ENCODE peak calls at places on chromosome 2, in eight cellular contexts. R, U, Z, C, E, Q, H and N are unnamed samples.

GRCh38 chr2:216436369-216436768 is 24.1 kb downstream of the SMARCAL1 start:
- DNase-seq in R (no peak), U (no peak), Z (no peak), C (no peak), E (no peak), Q (no peak), H (no peak), N (no peak)

GRCh38 chr2:235668782-235669181 is 174.9 kb downstream of the AGAP1 start:
- DNase-seq in R (no peak), U (no peak), Z (no peak), C (no peak), E (no peak), Q (no peak), H (no peak), N (no peak)

GRCh38 chr2:37020212-37020886 is 54.0 kb upstream of the STRN start:
- DNase-seq in R (peak), U (no peak), Z (no peak), C (no peak), E (peak), Q (peak), H (no peak), N (peak)

GRCh38 chr2:119699016-119699606 is 20.1 kb downstream of the TMEM177 start:
- DNase-seq in R (no peak), U (no peak), Z (no peak), C (no peak), E (peak), Q (no peak), H (no peak), N (no peak)

GRCh38 chr2:161415467-161416293 is 417 bp upstream of the TBR1 start:
- DNase-seq in R (no peak), U (no peak), Z (no peak), C (no peak), E (no peak), Q (no peak), H (no peak), N (no peak)

GRCh38 chr2:23754970-23755369 is 172.0 kb downstream of the ATAD2B start:
- DNase-seq in R (no peak), U (no peak), Z (no peak), C (no peak), E (no peak), Q (no peak), H (no peak), N (no peak)

GRCh38 chr2:88698498-88699233 is 7.2 kb downstream of the RPIA start:
- DNase-seq in R (no peak), U (no peak), Z (peak), C (no peak), E (no peak), Q (peak), H (no peak), N (no peak)

GRCh38 chr2:180907731-180908130 is 72.7 kb upstream of the UBE2E3 start:
- DNase-seq in R (no peak), U (no peak), Z (no peak), C (no peak), E (no peak), Q (no peak), H (no peak), N (peak)

DNA sequence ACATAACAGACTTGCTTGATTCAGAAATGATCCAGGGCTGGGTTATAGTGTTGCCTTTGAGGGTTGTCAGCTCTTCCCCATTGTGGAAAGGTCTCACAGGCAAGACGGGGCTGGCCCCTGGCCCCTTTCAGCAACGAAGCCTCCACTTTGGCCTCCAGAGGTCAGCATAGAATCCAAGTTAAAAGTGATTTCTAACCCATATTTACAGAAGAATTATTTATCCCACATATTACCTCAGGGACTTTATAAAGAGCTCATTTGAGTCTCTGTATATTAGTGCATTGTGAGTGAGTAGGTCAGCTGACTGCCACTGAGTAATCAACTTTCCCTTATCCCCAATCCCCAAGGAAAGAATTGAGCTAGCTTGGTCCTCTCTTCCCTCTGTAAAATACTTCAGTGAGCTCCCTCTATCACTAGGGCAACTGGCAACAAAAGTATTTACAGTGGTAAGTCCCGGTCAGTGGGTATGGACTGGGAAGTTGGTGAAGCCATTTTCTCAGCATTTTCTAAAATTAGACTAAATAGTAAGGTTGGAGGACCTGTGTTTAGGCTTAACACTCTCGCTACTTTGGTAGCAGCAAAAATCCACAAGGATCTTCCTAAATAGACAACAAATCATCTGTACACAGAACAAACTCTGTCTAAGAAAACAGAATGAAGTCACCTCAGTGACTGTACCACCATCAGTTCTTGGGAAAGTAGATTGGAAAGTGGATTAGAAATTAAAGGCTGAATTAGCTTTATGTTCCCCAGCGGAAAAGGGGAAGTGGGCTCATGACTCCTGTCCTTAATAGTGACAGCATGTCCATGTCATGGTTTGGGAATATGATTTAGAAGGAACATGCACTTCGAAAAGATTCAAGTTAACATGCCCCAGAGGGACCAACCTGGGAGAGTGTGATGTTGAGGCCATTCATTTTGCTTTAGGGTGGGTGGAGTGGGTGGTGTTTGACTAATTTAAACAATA is 171.0 kb upstream of the SIX3 start:
- DNase-seq in R (no peak), U (no peak), Z (no peak), C (no peak), E (no peak), Q (no peak), H (no peak), N (no peak)
- TF ChIP-seq CTCF in R (no peak), U (peak), Z (no peak), C (no peak), E (no peak), Q (no peak), H (no peak), N (peak)

DNA sequence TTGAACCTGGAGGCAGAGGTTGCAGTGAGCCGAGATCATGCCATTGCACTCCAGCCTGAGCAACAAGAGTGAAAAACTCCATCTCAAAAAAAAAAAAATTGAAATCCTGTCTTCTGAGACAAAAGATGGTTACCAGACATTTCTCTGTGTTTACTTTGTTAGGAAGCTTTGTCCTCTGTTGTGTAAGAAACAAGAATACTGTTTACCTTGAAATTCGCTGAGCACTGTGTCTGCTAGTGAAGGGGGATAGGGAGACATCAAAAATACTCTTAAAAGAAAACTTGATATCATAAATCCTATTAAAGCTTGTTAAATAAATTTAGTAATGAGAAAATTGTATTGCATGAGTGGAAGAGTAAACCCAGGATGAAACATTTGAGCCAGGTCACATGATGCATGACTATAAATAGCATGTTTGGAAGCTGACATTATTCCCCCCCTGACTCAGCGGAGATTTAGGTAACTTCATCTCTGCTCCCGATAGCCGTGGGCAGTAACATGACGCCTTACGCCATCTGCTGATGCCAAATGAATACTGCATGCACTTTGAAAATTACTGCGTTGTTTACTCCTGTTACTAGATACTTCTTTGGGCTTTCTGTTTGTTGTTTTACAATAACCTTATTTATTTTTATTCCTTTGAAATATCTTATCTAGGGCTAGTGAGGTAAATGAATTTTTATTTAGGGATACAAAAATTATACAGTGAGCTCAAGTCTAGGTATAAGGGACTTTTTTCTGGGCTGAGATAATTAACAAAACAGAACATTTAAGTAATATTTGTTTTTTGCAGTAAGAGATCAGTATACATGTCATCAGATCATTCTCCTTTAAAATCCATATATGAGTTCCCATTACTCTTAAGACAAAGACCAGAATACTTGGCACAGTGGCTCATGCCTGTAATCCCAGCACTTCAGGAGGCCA is 134.9 kb downstream of the MAP3K20 start:
- DNase-seq in R (peak), U (no peak), Z (peak), C (no peak), E (peak), Q (peak), H (peak), N (peak)
- TF ChIP-seq CTCF in R (peak), U (peak), Z (peak), C (peak), E (peak), Q (peak), H (peak), N (peak)

GRCh38 chr2:174248187-174248997 is at the start of gene OLA1:
- DNase-seq in R (peak), U (peak), Z (peak), C (peak), E (peak), Q (peak), H (peak), N (peak)
- TF ChIP-seq CTCF in R (no peak), U (no peak), Z (no peak), C (no peak), E (no peak), Q (peak), H (no peak), N (no peak)

GRCh38 chr2:47041065-47041464 is 114.0 kb downstream of the STPG4 start:
- DNase-seq in R (peak), U (no peak), Z (no peak), C (no peak), E (no peak), Q (no peak), H (no peak), N (no peak)

GRCh38 chr2:47043891-47044239 is 111.2 kb downstream of the STPG4 start:
- DNase-seq in R (no peak), U (no peak), Z (no peak), C (no peak), E (no peak), Q (no peak), H (no peak), N (no peak)

GRCh38 chr2:47041891-47042684 is 113.0 kb downstream of the STPG4 start:
- DNase-seq in R (no peak), U (no peak), Z (no peak), C (no peak), E (no peak), Q (no peak), H (no peak), N (no peak)

GRCh38 chr2:47040662-47041061 is 114.4 kb downstream of the STPG4 start:
- DNase-seq in R (no peak), U (no peak), Z (no peak), C (no peak), E (no peak), Q (no peak), H (no peak), N (no peak)

DNA sequence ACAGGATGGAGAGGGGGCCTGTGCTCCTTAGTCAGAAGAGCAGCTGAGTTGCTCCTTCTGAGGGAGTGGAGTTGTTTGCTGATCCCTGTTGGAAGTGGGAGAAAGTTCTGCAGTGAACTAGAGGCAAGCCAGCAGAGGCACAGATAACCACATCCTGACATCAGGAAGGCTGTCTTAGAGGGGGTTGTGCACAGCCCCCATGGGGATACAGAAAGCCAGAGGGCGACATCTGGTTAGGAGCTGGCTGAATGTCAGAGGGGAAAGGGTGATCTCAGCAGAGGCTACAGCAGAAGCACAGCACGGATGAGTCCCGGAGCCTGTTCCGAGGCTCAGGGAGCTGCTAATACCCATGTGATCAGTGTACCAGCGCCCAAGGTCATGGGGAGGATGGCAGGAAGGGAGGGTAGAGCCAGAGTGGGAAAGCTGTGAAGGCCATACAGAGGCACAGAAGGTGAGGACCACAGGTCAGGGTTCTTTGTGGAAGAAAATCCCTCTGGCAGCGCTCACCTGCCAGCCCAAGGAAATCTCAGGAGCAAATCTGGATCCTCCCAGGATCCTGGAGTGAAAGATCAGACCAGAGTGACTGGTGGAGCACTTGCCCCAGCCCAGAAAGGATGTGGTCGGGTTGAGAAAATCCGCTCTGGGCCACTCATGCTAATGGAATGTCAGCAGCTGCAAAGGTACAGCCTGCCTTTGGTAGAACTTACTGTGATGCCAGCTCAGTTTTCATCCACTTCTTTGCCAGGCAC is 111.8 kb downstream of the STPG4 start:
- DNase-seq in R (peak), U (no peak), Z (no peak), C (no peak), E (peak), Q (no peak), H (no peak), N (peak)
- TF ChIP-seq CTCF in R (no peak), U (no peak), Z (no peak), C (no peak), E (no peak), Q (no peak), H (no peak), N (peak)

GRCh38 chr2:7432426-7432825 is 515.2 kb downstream of the RNF144A start:
- DNase-seq in R (no peak), U (no peak), Z (no peak), C (no peak), E (no peak), Q (no peak), H (no peak), N (no peak)

GRCh38 chr2:7429733-7430132 is 512.5 kb downstream of the RNF144A start:
- DNase-seq in R (no peak), U (no peak), Z (no peak), C (no peak), E (no peak), Q (no peak), H (no peak), N (no peak)

GRCh38 chr2:7430869-7431641 is 513.8 kb downstream of the RNF144A start:
- DNase-seq in R (peak), U (peak), Z (no peak), C (no peak), E (no peak), Q (peak), H (no peak), N (no peak)

GRCh38 chr2:7428444-7429204 is 511.4 kb downstream of the RNF144A start:
- DNase-seq in R (no peak), U (no peak), Z (no peak), C (no peak), E (no peak), Q (no peak), H (no peak), N (no peak)

DNA sequence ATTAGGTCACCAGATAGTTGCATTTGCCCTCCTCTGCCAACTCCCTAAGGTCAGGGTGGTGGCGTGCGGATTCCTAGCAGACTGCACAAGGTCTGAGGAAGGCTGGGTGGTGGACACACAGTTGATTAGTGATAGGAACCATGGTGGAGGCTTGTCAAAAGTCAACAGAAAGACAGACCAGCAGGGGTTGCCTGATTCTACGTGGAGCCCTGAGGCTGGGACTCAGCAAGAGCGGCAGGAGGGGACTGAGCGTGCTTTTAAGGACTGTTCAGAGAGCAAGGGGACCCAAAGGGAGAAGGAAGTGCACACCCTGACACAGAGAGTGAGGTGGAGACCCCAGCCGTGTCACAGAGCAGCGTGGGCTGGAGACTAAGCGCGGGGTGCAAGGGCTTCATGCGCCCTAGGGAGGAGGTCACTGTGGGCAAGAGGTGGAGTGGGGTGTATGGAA is 513.2 kb downstream of the RNF144A start:
- DNase-seq in R (no peak), U (no peak), Z (no peak), C (no peak), E (no peak), Q (no peak), H (no peak), N (no peak)
- TF ChIP-seq CTCF in R (no peak), U (no peak), Z (no peak), C (no peak), E (no peak), Q (no peak), H (no peak), N (no peak)

DNA sequence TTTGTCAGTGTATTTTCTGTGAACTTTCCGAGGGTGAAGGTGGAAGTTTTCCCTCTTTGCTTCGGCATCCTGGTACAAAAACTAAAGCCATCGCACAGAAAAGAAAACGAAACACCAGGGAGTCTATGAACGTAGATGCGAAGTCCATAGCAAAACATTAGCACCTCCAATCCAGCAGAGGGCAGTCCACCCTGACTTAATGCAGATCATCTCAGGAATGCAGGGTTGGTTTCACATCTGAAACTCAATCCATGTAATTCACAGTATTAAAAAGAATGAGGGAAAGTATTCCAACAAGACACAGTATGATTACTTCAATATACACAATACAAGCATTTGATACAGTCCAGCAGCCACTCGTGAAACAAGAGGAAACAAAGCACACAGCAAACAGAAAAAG is 70.8 kb downstream of the RTP5 start:
- DNase-seq in R (no peak), U (no peak), Z (no peak), C (no peak), E (no peak), Q (no peak), H (no peak), N (no peak)
- TF ChIP-seq CTCF in R (no peak), U (peak), Z (no peak), C (peak), E (peak), Q (no peak), H (no peak), N (peak)

DNA sequence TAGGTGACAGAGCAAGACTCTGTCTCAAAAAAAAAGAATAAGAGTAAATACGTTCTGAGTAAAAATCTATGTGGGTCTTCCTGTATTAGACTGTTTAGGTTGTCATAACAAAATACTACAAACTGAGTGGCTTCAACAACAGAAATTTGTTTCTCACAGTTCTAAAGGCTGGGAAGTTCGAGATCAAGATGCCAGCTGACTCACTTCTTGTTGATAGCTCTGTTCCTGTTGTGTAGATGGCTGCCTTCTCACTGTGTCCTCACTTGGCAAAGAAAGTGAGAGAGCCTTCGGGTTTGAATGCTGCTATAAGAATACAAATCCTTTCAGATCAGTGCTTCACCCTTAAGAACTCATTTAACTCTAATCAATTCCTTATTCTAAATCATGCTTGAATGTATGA is 430.0 kb upstream of the VWC2L start:
- DNase-seq in R (no peak), U (no peak), Z (no peak), C (no peak), E (peak), Q (no peak), H (no peak), N (peak)
- TF ChIP-seq CTCF in R (no peak), U (no peak), Z (no peak), C (no peak), E (no peak), Q (no peak), H (no peak), N (no peak)

DNA sequence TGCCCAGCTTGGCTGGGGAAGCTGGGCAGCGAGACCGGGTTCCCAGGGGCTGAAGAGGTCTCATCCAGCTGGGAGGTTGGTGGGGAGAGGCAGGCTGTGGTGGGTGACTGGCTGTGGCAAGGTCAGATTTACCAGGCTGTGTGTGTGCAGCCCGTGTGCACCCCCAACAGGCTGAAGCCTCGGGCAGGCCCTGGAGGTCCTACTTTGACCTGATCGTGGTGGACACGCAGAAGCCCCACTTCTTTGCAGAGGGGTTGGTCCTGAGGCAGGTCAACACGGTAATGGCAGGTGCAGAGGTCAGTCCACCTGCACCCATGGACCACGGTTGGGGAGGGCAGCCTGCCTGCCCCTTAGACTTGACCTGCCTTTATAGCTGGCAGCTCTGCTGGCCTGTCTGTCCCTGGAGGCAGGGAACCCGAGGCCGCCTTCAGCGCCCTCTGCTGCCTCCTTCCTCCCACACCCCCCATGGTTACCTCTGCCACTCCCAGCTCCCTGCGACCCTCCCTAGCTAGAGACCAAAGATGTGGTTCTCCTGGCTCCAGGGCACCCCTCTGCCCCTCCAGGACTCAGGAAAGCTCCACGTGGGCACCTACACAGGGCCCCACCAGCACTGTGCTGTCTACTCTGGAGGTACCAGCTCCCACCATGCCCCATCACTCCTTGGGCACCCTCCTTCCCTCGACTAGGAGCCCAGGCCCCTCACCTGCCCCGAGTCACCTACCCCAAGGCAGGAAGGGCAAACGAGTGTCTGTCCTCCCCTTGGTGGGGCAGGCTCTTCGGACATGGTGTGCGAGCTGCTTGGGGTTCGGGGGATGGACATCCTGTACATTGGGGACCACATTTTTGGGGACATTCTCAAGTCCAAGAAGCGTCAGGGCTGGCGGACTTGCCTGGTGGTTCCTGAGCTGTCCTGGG is 4.0 kb downstream of the NT5DC4 start:
- DNase-seq in R (no peak), U (peak), Z (no peak), C (no peak), E (no peak), Q (no peak), H (no peak), N (no peak)
- TF ChIP-seq CTCF in R (no peak), U (peak), Z (no peak), C (no peak), E (peak), Q (no peak), H (no peak), N (peak)